ENCODE peak calls at places on chromosome 3, in six cellular contexts. One of them, this sample, is unnamed. For H3K36me3 and H3K4me1, the result is how much of the 10 kb centered on the place peaks cover.

GRCh38 chr3:42600958-42601675 is 631 bp downstream of the NKTR start:
- DNase-seq in thoracic aorta: peak
- DNase-seq in upper lobe of left lung: peak
- DNase-seq in heart left ventricle: peak
- DNase-seq in CD8-positive, alpha-beta T cell: peak
- DNase-seq in pancreas: peak
- DNase-seq in this sample: no peak

GRCh38 chr3:56681963-56682457 is 1.1 kb downstream of the TASOR start:
- DNase-seq in thoracic aorta: no peak
- DNase-seq in upper lobe of left lung: no peak
- DNase-seq in heart left ventricle: no peak
- DNase-seq in CD8-positive, alpha-beta T cell: no peak
- DNase-seq in pancreas: no peak
- DNase-seq in this sample: no peak

GRCh38 chr3:53303957-53304356 is 43.4 kb downstream of the DCP1A start:
- DNase-seq in thoracic aorta: no peak
- DNase-seq in upper lobe of left lung: peak
- DNase-seq in heart left ventricle: no peak
- DNase-seq in CD8-positive, alpha-beta T cell: no peak
- DNase-seq in pancreas: no peak
- DNase-seq in this sample: no peak

GRCh38 chr3:24472358-24472757 is 22.3 kb downstream of the THRB start:
- DNase-seq in thoracic aorta: no peak
- DNase-seq in upper lobe of left lung: no peak
- DNase-seq in heart left ventricle: no peak
- DNase-seq in CD8-positive, alpha-beta T cell: no peak
- DNase-seq in pancreas: no peak
- DNase-seq in this sample: no peak

GRCh38 chr3:66423791-66424190 is 77.0 kb downstream of the LRIG1 start:
- DNase-seq in thoracic aorta: no peak
- DNase-seq in upper lobe of left lung: no peak
- DNase-seq in heart left ventricle: no peak
- DNase-seq in CD8-positive, alpha-beta T cell: no peak
- DNase-seq in pancreas: no peak
- DNase-seq in this sample: no peak

GRCh38 chr3:25572919-25573385 is 91.8 kb downstream of the TOP2B start:
- DNase-seq in thoracic aorta: no peak
- DNase-seq in upper lobe of left lung: no peak
- DNase-seq in heart left ventricle: no peak
- DNase-seq in CD8-positive, alpha-beta T cell: no peak
- DNase-seq in pancreas: no peak
- DNase-seq in this sample: no peak

GRCh38 chr3:152595975-152596832 is 238.7 kb upstream of the P2RY1 start:
- DNase-seq in thoracic aorta: peak
- DNase-seq in upper lobe of left lung: no peak
- DNase-seq in heart left ventricle: peak
- DNase-seq in CD8-positive, alpha-beta T cell: no peak
- DNase-seq in pancreas: no peak
- DNase-seq in this sample: no peak

GRCh38 chr3:111882799-111883198 is 23.7 kb downstream of the PHLDB2 start:
- DNase-seq in thoracic aorta: no peak
- DNase-seq in upper lobe of left lung: no peak
- DNase-seq in heart left ventricle: no peak
- DNase-seq in CD8-positive, alpha-beta T cell: no peak
- DNase-seq in pancreas: no peak
- DNase-seq in this sample: no peak

GRCh38 chr3:168216851-168217250 is 121.1 kb upstream of the GOLIM4 start:
- DNase-seq in thoracic aorta: no peak
- DNase-seq in upper lobe of left lung: no peak
- DNase-seq in heart left ventricle: no peak
- DNase-seq in CD8-positive, alpha-beta T cell: no peak
- DNase-seq in pancreas: no peak
- DNase-seq in this sample: no peak

GRCh38 chr3:43346990-43347749 is 60.8 kb downstream of the SNRK start:
- DNase-seq in thoracic aorta: no peak
- DNase-seq in upper lobe of left lung: no peak
- DNase-seq in heart left ventricle: no peak
- DNase-seq in CD8-positive, alpha-beta T cell: peak
- DNase-seq in pancreas: no peak
- DNase-seq in this sample: peak

GRCh38 chr3:102180291-102180931 is 254.4 kb upstream of the ZPLD1 start:
- DNase-seq in thoracic aorta: no peak
- DNase-seq in upper lobe of left lung: no peak
- DNase-seq in heart left ventricle: no peak
- DNase-seq in CD8-positive, alpha-beta T cell: no peak
- DNase-seq in pancreas: no peak
- DNase-seq in this sample: peak

GRCh38 chr3:120429921-120430361 is 20.9 kb downstream of the FSTL1 start:
- DNase-seq in thoracic aorta: no peak
- DNase-seq in upper lobe of left lung: no peak
- DNase-seq in heart left ventricle: no peak
- DNase-seq in CD8-positive, alpha-beta T cell: no peak
- DNase-seq in pancreas: no peak
- DNase-seq in this sample: no peak

GRCh38 chr3:44106761-44107160 is 134.9 kb upstream of the TOPAZ1 start:
- DNase-seq in thoracic aorta: no peak
- DNase-seq in upper lobe of left lung: no peak
- DNase-seq in heart left ventricle: no peak
- DNase-seq in CD8-positive, alpha-beta T cell: no peak
- DNase-seq in pancreas: no peak
- DNase-seq in this sample: no peak

GRCh38 chr3:73143401-73143800 is 81.9 kb downstream of the EBLN2 start:
- DNase-seq in thoracic aorta: no peak
- DNase-seq in upper lobe of left lung: no peak
- DNase-seq in heart left ventricle: no peak
- DNase-seq in CD8-positive, alpha-beta T cell: no peak
- DNase-seq in pancreas: no peak
- DNase-seq in this sample: no peak

GRCh38 chr3:16528111-16528510 is 14.6 kb upstream of the RFTN1 start:
- DNase-seq in thoracic aorta: no peak
- DNase-seq in upper lobe of left lung: no peak
- DNase-seq in heart left ventricle: no peak
- DNase-seq in CD8-positive, alpha-beta T cell: no peak
- DNase-seq in pancreas: no peak
- DNase-seq in this sample: no peak

GRCh38 chr3:172324591-172325203 is 123.6 kb downstream of the GHSR start:
- DNase-seq in thoracic aorta: no peak
- DNase-seq in upper lobe of left lung: no peak
- DNase-seq in heart left ventricle: peak
- DNase-seq in CD8-positive, alpha-beta T cell: no peak
- DNase-seq in pancreas: no peak
- DNase-seq in this sample: no peak

DNA sequence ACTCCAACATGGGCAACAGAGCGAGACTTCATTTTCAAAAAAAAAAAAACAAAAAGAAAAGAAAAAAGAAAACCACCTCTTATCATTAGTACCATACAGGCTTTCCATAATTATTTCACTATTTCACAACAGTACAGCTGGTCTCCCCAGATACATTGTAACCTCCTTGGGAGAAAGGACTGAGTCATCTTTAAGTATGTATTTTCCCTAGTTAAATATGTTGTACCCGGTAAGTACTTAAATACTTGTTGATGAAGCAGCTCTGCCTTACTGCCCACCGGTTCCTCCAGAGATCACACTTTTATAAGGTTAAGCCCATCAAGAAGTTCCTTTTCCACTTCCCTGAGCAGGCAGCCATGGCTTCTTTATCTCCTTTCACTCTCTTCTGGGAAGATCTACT is 789.5 kb upstream of the CFAP20DC start:
- DNase-seq in thoracic aorta: no peak
- DNase-seq in upper lobe of left lung: no peak
- DNase-seq in heart left ventricle: no peak
- DNase-seq in CD8-positive, alpha-beta T cell: no peak
- DNase-seq in pancreas: no peak
- DNase-seq in this sample: no peak
- H3K4me3 ChIP-seq in thoracic aorta: no peak
- H3K4me3 ChIP-seq in upper lobe of left lung: no peak
- H3K4me3 ChIP-seq in heart left ventricle: no peak
- H3K4me3 ChIP-seq in CD8-positive, alpha-beta T cell: no peak
- H3K4me3 ChIP-seq in pancreas: no peak
- H3K4me3 ChIP-seq in this sample: no peak

DNA sequence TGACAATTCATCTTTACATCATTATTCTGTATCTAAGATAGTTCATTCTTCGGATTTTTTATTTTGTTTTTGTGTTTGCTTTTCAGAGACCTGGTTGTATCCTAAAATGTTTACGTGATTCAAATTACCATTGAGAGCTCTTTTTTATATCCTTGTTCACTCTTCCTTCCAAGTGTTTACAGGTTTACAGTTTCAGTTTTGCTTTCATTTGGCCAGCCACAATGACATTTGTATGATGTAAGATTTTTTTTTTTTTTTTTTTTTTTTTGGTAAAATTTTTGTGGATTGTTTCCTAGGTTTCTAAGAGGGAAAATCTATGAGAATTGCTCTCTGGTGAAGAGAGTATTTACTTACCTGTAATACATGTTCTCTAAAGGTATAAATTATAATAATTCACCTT is 55.0 kb downstream of the SETD5 start:
- DNase-seq in thoracic aorta: no peak
- DNase-seq in upper lobe of left lung: no peak
- DNase-seq in heart left ventricle: no peak
- DNase-seq in CD8-positive, alpha-beta T cell: no peak
- DNase-seq in pancreas: no peak
- DNase-seq in this sample: no peak
- H3K36me3 ChIP-seq in thoracic aorta: half or more
- H3K36me3 ChIP-seq in upper lobe of left lung: half or more
- H3K36me3 ChIP-seq in heart left ventricle: half or more
- H3K36me3 ChIP-seq in CD8-positive, alpha-beta T cell: half or more
- H3K36me3 ChIP-seq in pancreas: under half
- H3K36me3 ChIP-seq in this sample: half or more

DNA sequence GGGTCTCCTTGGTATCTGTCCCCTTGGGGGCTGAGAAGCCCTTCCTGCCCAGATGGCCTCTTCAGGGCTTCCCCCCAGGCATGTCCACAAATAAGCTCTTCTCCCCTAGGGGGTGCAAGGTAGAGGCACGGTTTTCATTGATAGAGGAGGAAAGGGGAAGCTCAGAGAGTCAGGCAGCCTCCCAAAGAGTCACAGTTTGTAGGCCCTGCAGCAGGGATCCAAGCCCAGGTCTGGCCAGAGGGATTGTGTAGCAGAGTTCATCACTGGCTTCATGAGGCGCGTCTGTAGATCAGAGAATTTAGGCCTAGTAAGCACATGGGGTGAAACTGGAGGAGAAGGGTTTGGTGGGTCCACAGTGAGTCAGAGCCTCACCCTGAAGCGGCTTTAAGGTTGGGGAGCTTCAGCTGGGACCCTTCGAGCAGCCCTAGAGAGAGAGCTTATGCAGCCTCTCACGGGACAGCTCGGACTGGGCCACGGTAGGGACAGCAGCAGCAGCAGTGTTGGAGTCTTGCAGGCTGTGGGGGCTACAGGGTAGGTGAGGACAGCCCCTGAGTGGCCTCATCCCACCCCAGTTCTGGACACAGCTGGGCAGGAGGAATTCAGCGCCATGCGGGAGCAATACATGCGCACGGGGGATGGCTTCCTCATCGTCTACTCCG is 37.5 kb upstream of the ESYT3 start:
- DNase-seq in thoracic aorta: no peak
- DNase-seq in upper lobe of left lung: no peak
- DNase-seq in heart left ventricle: no peak
- DNase-seq in CD8-positive, alpha-beta T cell: no peak
- DNase-seq in pancreas: no peak
- DNase-seq in this sample: no peak
- H3K4me1 ChIP-seq in thoracic aorta: under half
- H3K4me1 ChIP-seq in upper lobe of left lung: under half
- H3K4me1 ChIP-seq in heart left ventricle: under half
- H3K4me1 ChIP-seq in CD8-positive, alpha-beta T cell: under half
- H3K4me1 ChIP-seq in pancreas: under half
- H3K4me1 ChIP-seq in this sample: under half

GRCh38 chr3:114446605-114447004 is 152.8 kb downstream of the TIGIT start:
- DNase-seq in thoracic aorta: no peak
- DNase-seq in upper lobe of left lung: no peak
- DNase-seq in heart left ventricle: peak
- DNase-seq in CD8-positive, alpha-beta T cell: no peak
- DNase-seq in pancreas: no peak
- DNase-seq in this sample: no peak

GRCh38 chr3:114450008-114450596 is 156.3 kb downstream of the TIGIT start:
- DNase-seq in thoracic aorta: no peak
- DNase-seq in upper lobe of left lung: no peak
- DNase-seq in heart left ventricle: no peak
- DNase-seq in CD8-positive, alpha-beta T cell: no peak
- DNase-seq in pancreas: no peak
- DNase-seq in this sample: no peak

GRCh38 chr3:114447545-114447944 is 153.7 kb downstream of the TIGIT start:
- DNase-seq in thoracic aorta: no peak
- DNase-seq in upper lobe of left lung: no peak
- DNase-seq in heart left ventricle: no peak
- DNase-seq in CD8-positive, alpha-beta T cell: no peak
- DNase-seq in pancreas: no peak
- DNase-seq in this sample: no peak

GRCh38 chr3:114449271-114450007 is 155.6 kb downstream of the TIGIT start:
- DNase-seq in thoracic aorta: no peak
- DNase-seq in upper lobe of left lung: no peak
- DNase-seq in heart left ventricle: no peak
- DNase-seq in CD8-positive, alpha-beta T cell: no peak
- DNase-seq in pancreas: no peak
- DNase-seq in this sample: no peak

DNA sequence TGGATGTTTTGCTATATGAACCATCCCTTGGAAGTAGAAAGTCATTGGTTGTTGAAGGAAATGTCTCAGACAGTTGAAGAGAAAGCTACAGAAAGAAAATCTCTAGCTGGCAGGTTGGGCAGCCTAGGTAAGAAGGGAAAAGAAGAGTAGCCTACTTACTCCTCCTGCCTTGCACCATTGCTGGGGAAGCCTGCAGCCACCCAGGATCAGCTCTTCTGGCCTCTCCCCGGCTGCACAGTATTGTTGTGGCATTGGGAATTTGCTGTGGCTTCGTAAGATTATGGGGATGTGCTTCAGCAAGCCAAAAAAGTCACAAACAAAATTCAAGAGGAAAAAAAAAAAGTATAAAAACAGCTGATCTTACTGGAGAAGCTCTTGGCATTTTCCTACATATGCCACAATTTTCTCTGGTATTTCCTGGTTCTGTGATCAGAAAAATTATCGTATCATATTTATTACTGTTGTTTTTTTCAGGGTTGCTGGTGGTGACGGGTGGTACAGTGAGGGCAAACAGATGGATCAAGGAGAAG is 154.2 kb downstream of the TIGIT start:
- DNase-seq in thoracic aorta: no peak
- DNase-seq in upper lobe of left lung: no peak
- DNase-seq in heart left ventricle: no peak
- DNase-seq in CD8-positive, alpha-beta T cell: no peak
- DNase-seq in pancreas: no peak
- DNase-seq in this sample: no peak
- H3K4me3 ChIP-seq in thoracic aorta: no peak
- H3K4me3 ChIP-seq in upper lobe of left lung: no peak
- H3K4me3 ChIP-seq in heart left ventricle: no peak
- H3K4me3 ChIP-seq in CD8-positive, alpha-beta T cell: no peak
- H3K4me3 ChIP-seq in pancreas: no peak
- H3K4me3 ChIP-seq in this sample: no peak

GRCh38 chr3:126728680-126729079 is 24.6 kb downstream of the CHCHD6 start:
- DNase-seq in thoracic aorta: no peak
- DNase-seq in upper lobe of left lung: no peak
- DNase-seq in heart left ventricle: no peak
- DNase-seq in CD8-positive, alpha-beta T cell: no peak
- DNase-seq in pancreas: no peak
- DNase-seq in this sample: no peak
- H3K36me3 ChIP-seq in thoracic aorta: under half
- H3K36me3 ChIP-seq in upper lobe of left lung: under half
- H3K36me3 ChIP-seq in heart left ventricle: under half
- H3K36me3 ChIP-seq in CD8-positive, alpha-beta T cell: under half
- H3K36me3 ChIP-seq in pancreas: under half
- H3K36me3 ChIP-seq in this sample: under half